ENCODE peak calls at places on chromosome 1, in five cellular contexts. J is coronary artery, B is body of pancreas, Q is lower lobe of right lung, C is tibial nerve. A is an unnamed sample.

GRCh38 chr1:202234331-202235002 is 40.9 kb downstream of the LGR6 start:
- DNase-seq in J (no peak), B (no peak), C (no peak), Q (no peak), A (no peak)

GRCh38 chr1:190957565-190957964 is 479.9 kb upstream of the BRINP3 start:
- DNase-seq in Q (no peak), J (no peak), C (no peak), B (no peak), A (no peak)

GRCh38 chr1:89865498-89866385 is 44.9 kb downstream of the LRRC8D start:
- DNase-seq in C (no peak), B (no peak), J (no peak), Q (no peak), A (peak; percentile 79)

GRCh38 chr1:204453141-204453772 is 41.3 kb downstream of the PIK3C2B start:
- DNase-seq in Q (no peak), B (no peak), C (no peak), J (no peak), A (no peak)

GRCh38 chr1:150192012-150192411 is 42.3 kb downstream of the PLEKHO1 start:
- DNase-seq in Q (no peak), B (no peak), J (no peak), C (no peak), A (peak; percentile 78)

GRCh38 chr1:150730130-150730721 is 9.5 kb upstream of the HORMAD1 start:
- DNase-seq in Q (no peak), C (no peak), J (no peak), B (no peak), A (no peak)

GRCh38 chr1:25567710-25568089 is 24.3 kb downstream of the LDLRAP1 start:
- DNase-seq in Q (no peak), J (no peak), B (no peak), C (no peak), A (no peak)

GRCh38 chr1:194159941-194160340 is 973.5 kb upstream of the B3GALT2 start:
- DNase-seq in B (no peak), J (no peak), Q (no peak), C (no peak), A (peak; percentile 8)

GRCh38 chr1:111937147-111937725 is 52.2 kb downstream of the KCND3 start:
- DNase-seq in C (no peak), B (no peak), J (peak; percentile 68), Q (no peak), A (no peak)

GRCh38 chr1:245322673-245323072 is 167.9 kb downstream of the KIF26B start:
- DNase-seq in B (no peak), C (no peak), Q (no peak), J (no peak), A (no peak)

GRCh38 chr1:95040032-95040525 is 32.7 kb downstream of the ALG14 start:
- DNase-seq in Q (no peak), C (no peak), J (no peak), B (no peak), A (no peak)

GRCh38 chr1:209527993-209528392 is 55.5 kb upstream of the CAMK1G start:
- DNase-seq in C (no peak), B (peak; percentile 65), Q (no peak), J (no peak), A (no peak)

GRCh38 chr1:100353073-100353801 is 931 bp downstream of the CDC14A start:
- DNase-seq in C (no peak), Q (peak; percentile 58), B (peak; percentile 24), J (peak; percentile 81), A (no peak)

GRCh38 chr1:115723756-115724155 is 44.8 kb downstream of the CASQ2 start:
- DNase-seq in B (no peak), Q (no peak), C (no peak), J (no peak), A (no peak)

GRCh38 chr1:32249831-32250525 is 1.1 kb upstream of the LCK start:
- DNase-seq in C (no peak), J (no peak), B (peak; percentile 50), Q (no peak), A (no peak)

GRCh38 chr1:173889885-173890284 is 21.7 kb downstream of the ZBTB37 start:
- DNase-seq in C (no peak), B (no peak), Q (no peak), J (no peak), A (no peak)

GRCh38 chr1:93567255-93567918 is 114.2 kb downstream of the BCAR3 start:
- DNase-seq in Q (no peak), B (no peak), J (no peak), C (no peak), A (no peak)

GRCh38 chr1:178926046-178926445 is 55.2 kb upstream of the ANGPTL1 start:
- DNase-seq in C (no peak), J (no peak), Q (no peak), B (no peak), A (no peak)

GRCh38 chr1:91783423-91784162 is 102.4 kb downstream of the TGFBR3 start:
- DNase-seq in B (no peak), C (no peak), Q (no peak), J (no peak), A (no peak)

GRCh38 chr1:189269011-189269410 is 1208.7 kb downstream of the BRINP3 start:
- DNase-seq in Q (no peak), B (no peak), C (no peak), J (no peak), A (peak; percentile 19)

GRCh38 chr1:55378582-55378981 is 163.4 kb upstream of the USP24 start:
- DNase-seq in Q (no peak), J (no peak), B (peak; percentile 61), C (no peak), A (peak; percentile 71)

GRCh38 chr1:165773324-165773965 is 4.8 kb upstream of the TMCO1 start:
- DNase-seq in B (no peak), C (no peak), Q (no peak), J (no peak), A (peak; percentile 30)

GRCh38 chr1:178364782-178365181 is 132.0 kb downstream of the CLEC20A start:
- DNase-seq in C (no peak), J (no peak), B (no peak), Q (no peak), A (no peak)

GRCh38 chr1:35535243-35535642 is 22.0 kb downstream of the KIAA0319L start:
- DNase-seq in C (no peak), J (no peak), B (no peak), Q (no peak), A (no peak)

GRCh38 chr1:72284084-72284397 is 1.7 kb upstream of the NEGR1 start:
- DNase-seq in C (no peak), B (no peak), Q (no peak), J (no peak), A (no peak)

GRCh38 chr1:97581614-97582051 is 339.2 kb downstream of the DPYD start:
- DNase-seq in C (no peak), B (no peak), J (no peak), Q (no peak), A (no peak)

GRCh38 chr1:29245876-29246275 is 9.6 kb downstream of the PTPRU start:
- DNase-seq in C (no peak), B (no peak), J (no peak), Q (no peak), A (peak; percentile 71)

GRCh38 chr1:76105269-76105850 is 30.8 kb downstream of the ST6GALNAC3 start:
- DNase-seq in B (no peak), J (no peak), C (no peak), Q (no peak), A (no peak)

GRCh38 chr1:222588135-222588534 is 1.6 kb downstream of the TAF1A start:
- DNase-seq in J (no peak), B (no peak), C (no peak), Q (no peak), A (no peak)

GRCh38 chr1:190436615-190437014 is 41.0 kb downstream of the BRINP3 start:
- DNase-seq in Q (no peak), B (no peak), J (no peak), C (no peak), A (peak; percentile 47)

GRCh38 chr1:43021547-43022474 is 63.1 kb upstream of the SLC2A1 start:
- DNase-seq in B (no peak), J (no peak), Q (no peak), C (no peak), A (no peak)
- H3K27ac ChIP-seq in B (no peak overlapping the region), J (no peak overlapping the region), Q (no peak overlapping the region), C (no peak overlapping the region), A (no peak overlapping the region)

DNA sequence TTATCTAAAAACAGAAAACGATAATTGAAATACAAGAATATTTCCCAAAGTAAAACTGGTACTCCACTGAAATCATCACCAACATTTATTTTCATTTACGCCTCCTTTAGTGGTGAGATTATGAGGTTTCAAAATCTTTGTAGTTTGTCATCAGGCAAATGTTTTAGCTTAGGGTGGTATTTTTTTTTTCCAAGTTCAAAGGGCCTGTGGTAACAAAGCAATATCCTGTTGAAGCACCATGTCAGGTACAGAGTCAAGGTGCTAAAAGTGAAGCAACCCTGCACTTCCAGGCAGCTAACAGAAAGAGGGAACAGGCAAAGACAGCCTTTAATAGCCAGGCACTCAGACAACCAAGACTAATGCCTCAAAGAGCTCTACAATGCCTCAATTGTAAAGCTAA is 89.2 kb downstream of the JAK1 start:
- DNase-seq in Q (no peak), C (no peak), J (no peak), B (no peak), A (no peak)
- H3K4me3 ChIP-seq in Q (no peak overlapping the region), C (no peak overlapping the region), J (no peak overlapping the region), B (no peak overlapping the region), A (no peak overlapping the region)

DNA sequence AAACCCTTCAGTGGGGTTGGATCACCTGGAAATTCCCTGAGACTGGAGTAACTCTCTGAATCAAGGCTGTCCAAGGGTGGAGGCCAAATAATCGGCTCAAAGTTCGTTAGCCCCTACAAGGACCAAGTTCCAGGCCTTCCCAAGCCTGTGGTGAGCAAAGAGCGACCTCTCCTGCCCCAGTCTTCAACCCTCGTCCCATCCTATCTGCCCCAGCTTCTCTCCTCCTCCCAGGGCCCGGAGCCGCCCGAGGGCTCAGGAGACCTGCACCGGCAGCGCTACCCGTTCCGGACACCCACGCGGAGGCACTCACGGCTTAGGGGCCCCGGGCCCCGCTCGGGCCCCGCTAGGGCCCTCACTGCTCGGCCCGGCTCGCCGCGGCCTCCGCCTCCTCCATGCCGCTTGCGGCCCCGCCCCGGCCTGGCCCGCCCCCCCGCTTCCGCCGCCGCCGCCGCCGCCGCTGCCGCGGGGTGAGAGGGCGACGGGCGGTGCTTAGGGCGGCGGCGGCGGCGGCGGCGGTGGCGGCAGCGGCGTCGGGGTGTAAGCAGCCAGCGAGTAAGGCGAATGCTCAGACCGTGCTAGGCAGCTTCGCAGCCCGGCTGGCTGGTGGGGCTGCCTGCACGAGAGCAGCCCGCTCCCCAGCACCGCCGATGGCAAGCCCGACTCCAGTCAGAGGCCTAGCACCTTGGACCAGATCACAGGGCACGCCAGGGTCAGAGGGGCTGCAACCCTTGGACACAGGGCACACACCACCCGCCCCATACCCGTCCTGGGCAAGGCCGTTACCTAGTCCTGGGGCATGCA is at the start of gene POMGNT1:
- DNase-seq in J (no peak), C (peak; percentile 51), Q (peak; percentile 74), B (peak; percentile 70), A (peak; percentile 83)
- TF ChIP-seq CTCF in J (no peak), C (no peak), Q (no peak), B (peak; percentile 26), A (no peak)

GRCh38 chr1:172883387-172883791 is 167.4 kb downstream of the TNFSF18 start:
- DNase-seq in Q (no peak), J (no peak), B (no peak), C (no peak), A (peak; percentile 39)

GRCh38 chr1:172885411-172885810 is 165.3 kb downstream of the TNFSF18 start:
- DNase-seq in C (no peak), Q (no peak), J (no peak), B (no peak), A (no peak)

GRCh38 chr1:172883844-172884243 is 166.9 kb downstream of the TNFSF18 start:
- DNase-seq in B (no peak), C (no peak), J (no peak), Q (no peak), A (no peak)

GRCh38 chr1:172882385-172882784 is 168.4 kb downstream of the TNFSF18 start:
- DNase-seq in C (no peak), Q (no peak), J (no peak), B (no peak), A (no peak)

GRCh38 chr1:172882791-172883386 is 167.9 kb downstream of the TNFSF18 start:
- DNase-seq in Q (no peak), B (no peak), J (no peak), C (no peak), A (no peak)
- H3K27ac ChIP-seq in Q (no peak overlapping the region), B (no peak overlapping the region), J (no peak overlapping the region), C (no peak overlapping the region), A (no peak overlapping the region)

A was measured in cardiac muscle cell.